ENCODE peak calls at places on chromosomes 16 and 17, in seven cellular contexts. U is CD8-positive, alpha-beta memory T cell; Q is heart right ventricle; R is tibial nerve; Z is ovary; P is IMR-90; T is fibroblast of lung. D is an unnamed sample.

GRCh38 chr17:58335061-58335731 is 6.6 kb upstream of the TSPOAP1 start:
- DNase-seq in T (no peak), U (no peak), P (no peak), Q (no peak), R (no peak), Z (no peak), D (no peak)

GRCh38 chr17:81234506-81234855 is 4.4 kb downstream of the TEPSIN start:
- DNase-seq in U (no peak), Q (no peak), T (no peak), P (no peak), R (no peak), Z (no peak), D (no peak)

GRCh38 chr17:13107726-13108235 is 90.0 kb upstream of the ELAC2 start:
- DNase-seq in U (no peak), P (no peak), Q (no peak), Z (no peak), R (no peak), T (no peak), D (no peak)

GRCh38 chr16:15034266-15035162 is 21.4 kb downstream of the NTAN1 start:
- DNase-seq in R (no peak), U (no peak), P (no peak), Z (no peak), T (no peak), Q (no peak), D (no peak)

GRCh38 chr16:47492428-47493357 is 31.6 kb downstream of the PHKB start:
- DNase-seq in R (peak; percentile 68), U (no peak), T (peak; percentile 39), Z (no peak), P (peak; percentile 23), Q (peak; percentile 93), D (peak; percentile 88)

GRCh38 chr16:68665501-68665900 is 20.4 kb downstream of the CDH3 start:
- DNase-seq in Q (no peak), T (no peak), P (no peak), U (no peak), R (no peak), Z (no peak), D (no peak)

GRCh38 chr17:20805751-20806150 is 226.2 kb downstream of the CDRT15L2 start:
- DNase-seq in Z (no peak), Q (no peak), P (no peak), T (no peak), U (no peak), R (no peak), D (no peak)

GRCh38 chr16:1048442-1049112 is 24.0 kb upstream of the SSTR5 start:
- DNase-seq in P (peak; percentile 16), R (peak; percentile 53), T (peak; percentile 9), U (no peak), Q (peak; percentile 71), Z (no peak), D (no peak)

GRCh38 chr16:66690106-66690847 is 6.3 kb downstream of the CMTM4 start:
- DNase-seq in T (no peak), Z (no peak), U (no peak), P (no peak), R (no peak), Q (no peak), D (no peak)

GRCh38 chr16:84517366-84517765 is 12.9 kb upstream of the MEAK7 start:
- DNase-seq in R (no peak), U (no peak), Z (no peak), P (no peak), T (no peak), Q (no peak), D (peak; percentile 30)

GRCh38 chr16:88454315-88455057 is 1.4 kb downstream of the ZFPM1 start:
- DNase-seq in R (no peak), P (no peak), Z (no peak), Q (no peak), U (peak; percentile 21), T (no peak), D (no peak)

GRCh38 chr16:81553080-81553813 is 108.6 kb downstream of the CMIP start:
- DNase-seq in P (peak; percentile 47), T (no peak), U (no peak), R (no peak), Z (no peak), Q (no peak), D (peak; percentile 50)

GRCh38 chr16:19168173-19169080 is at the start of gene SYT17:
- DNase-seq in T (no peak), Z (no peak), R (no peak), Q (peak; percentile 14), U (no peak), P (no peak), D (peak; percentile 58)

GRCh38 chr16:102060-102855 is 24.2 kb downstream of the MPG start:
- DNase-seq in Z (peak; percentile 84), R (peak; percentile 65), P (peak; percentile 31), Q (peak; percentile 67), T (peak; percentile 94), U (no peak), D (peak; percentile 83)

GRCh38 chr17:28416703-28417311 is 10.8 kb upstream of the SLC46A1 start:
- DNase-seq in P (peak; percentile 59), Q (peak; percentile 65), R (no peak), T (peak; percentile 63), Z (no peak), U (no peak), D (peak; percentile 73)

GRCh38 chr16:67939507-67940435 is 3.1 kb upstream of the PSMB10 start:
- DNase-seq in P (no peak), R (no peak), Z (peak; percentile 61), T (no peak), U (peak; percentile 7), Q (no peak), D (no peak)

GRCh38 chr16:79169239-79169638 is 431.3 kb downstream of the MAF start:
- DNase-seq in P (no peak), R (no peak), Q (no peak), Z (no peak), U (no peak), T (no peak), D (peak; percentile 83)

GRCh38 chr17:65183736-65184135 is 46.6 kb downstream of the RGS9 start:
- DNase-seq in Z (no peak), Q (no peak), T (no peak), R (no peak), U (no peak), P (peak; percentile 70), D (no peak)

GRCh38 chr17:46977348-46977747 is 1.7 kb downstream of the RPRML start:
- DNase-seq in P (peak; percentile 18), U (no peak), Z (no peak), R (no peak), Q (no peak), T (peak; percentile 16), D (no peak)

GRCh38 chr17:58331815-58332719 is 3.5 kb upstream of the TSPOAP1 start:
- DNase-seq in Q (peak; percentile 64), U (peak; percentile 80), P (no peak), T (no peak), R (peak; percentile 43), Z (no peak), D (peak; percentile 89)

GRCh38 chr16:78812582-78812981 is 713.1 kb downstream of the WWOX start:
- DNase-seq in R (no peak), U (no peak), P (no peak), Z (no peak), Q (no peak), T (no peak), D (no peak)

GRCh38 chr16:57862698-57863433 is 60.6 kb upstream of the KIFC3 start:
- DNase-seq in T (no peak), Q (no peak), Z (no peak), R (no peak), U (no peak), P (no peak), D (no peak)

GRCh38 chr17:62780273-62780672 is 27.8 kb downstream of the MARCHF10 start:
- DNase-seq in R (no peak), T (no peak), Z (no peak), U (no peak), P (no peak), Q (peak; percentile 21), D (peak; percentile 60)

GRCh38 chr17:15086776-15087175 is 178.3 kb downstream of the PMP22 start:
- DNase-seq in U (no peak), Z (no peak), R (no peak), Q (no peak), P (no peak), T (no peak), D (no peak)

GRCh38 chr17:50200447-50201225 is 795 bp downstream of the COL1A1 start:
- DNase-seq in Z (peak; percentile 94), Q (peak; percentile 88), T (peak; percentile 96), R (peak; percentile 93), P (peak; percentile 82), U (peak; percentile 70), D (peak; percentile 98)
- H3K4me1 ChIP-seq in Z (peaks cover 20% of the 10 kb centered on the region), Q (peaks cover 4% of the 10 kb centered on the region), T (peaks cover 46% of the 10 kb centered on the region), R (no peaks in the 10 kb centered on the region), P (peaks cover 49% of the 10 kb centered on the region), U (peaks cover 17% of the 10 kb centered on the region), D (no peaks in the 10 kb centered on the region)

GRCh38 chr17:330993-331701 is 21.5 kb downstream of the RPH3AL start:
- DNase-seq in Q (peak; percentile 75), R (peak; percentile 36), T (no peak), Z (peak; percentile 85), P (no peak), U (no peak), D (peak; percentile 79)
- H3K4me1 ChIP-seq in Q (peaks cover 7% of the 10 kb centered on the region), R (no peaks in the 10 kb centered on the region), T (no peaks in the 10 kb centered on the region), Z (peaks cover 19% of the 10 kb centered on the region), P (peaks cover 3% of the 10 kb centered on the region), U (peaks cover 26% of the 10 kb centered on the region), D (no peaks in the 10 kb centered on the region)

GRCh38 chr17:77146882-77147281 is 6.1 kb downstream of the SEC14L1 start:
- DNase-seq in U (no peak), Q (no peak), Z (no peak), T (no peak), P (no peak), R (no peak), D (no peak)
- H3K4me1 ChIP-seq in U (peaks cover 25% of the 10 kb centered on the region), Q (peaks cover 17% of the 10 kb centered on the region), Z (peaks cover 16% of the 10 kb centered on the region), T (peaks cover 4% of the 10 kb centered on the region), P (peaks cover 18% of the 10 kb centered on the region), R (peaks cover 5% of the 10 kb centered on the region), D (no peaks in the 10 kb centered on the region)

DNA sequence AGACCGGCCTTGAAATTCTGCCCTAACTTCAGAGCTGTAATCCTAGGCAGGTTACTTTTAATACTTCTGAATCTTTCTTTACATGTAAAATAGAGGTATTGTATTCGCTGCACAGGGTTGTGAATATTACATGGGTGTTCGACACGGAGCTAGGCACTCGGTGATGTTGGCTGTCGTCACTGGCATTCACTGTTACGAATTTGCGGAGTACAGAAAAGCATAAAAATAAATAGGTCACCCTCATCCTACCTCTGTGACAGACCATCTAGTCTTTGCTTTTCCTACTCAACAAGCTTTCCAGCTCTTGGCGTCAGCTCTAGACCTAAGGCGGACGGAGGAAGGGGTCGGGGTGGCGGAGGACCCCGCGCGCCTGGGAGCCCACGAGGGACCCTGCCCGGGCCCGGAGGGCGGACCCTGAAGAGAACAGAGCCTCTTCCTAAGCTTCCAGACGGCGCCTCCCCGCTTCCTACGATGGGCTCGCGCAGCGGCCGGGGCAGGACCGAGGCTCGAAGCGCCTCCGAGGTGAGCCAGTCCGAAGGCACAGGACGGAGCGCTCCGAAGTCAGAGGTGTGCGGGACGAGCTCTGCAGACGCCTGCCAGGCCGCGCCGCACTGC is 877 bp upstream of the SPG7 start:
- DNase-seq in Z (no peak), U (no peak), T (peak; percentile 18), P (no peak), Q (no peak), R (no peak), D (no peak)
- H3K4me1 ChIP-seq in Z (peaks cover 14% of the 10 kb centered on the region), U (peaks cover 38% of the 10 kb centered on the region), T (peaks cover 18% of the 10 kb centered on the region), P (peaks cover 15% of the 10 kb centered on the region), Q (peaks cover 20% of the 10 kb centered on the region), R (peaks cover 4% of the 10 kb centered on the region), D (no peaks in the 10 kb centered on the region)

D was measured in aorta.